ENCODE peak calls at places on chromosome 13, in eight cellular contexts. M, G, F, J, E, Y, S and U are unnamed samples.
A peak's percentile ranks its signal among the peaks of the same experiment; 100 is the strongest.

GRCh38 chr13:31200636-31200970 is 828 bp downstream of the B3GLCT start:
- DNase-seq in M (peak; percentile 7), G (peak; percentile 69), F (no peak), J (peak; percentile 36), E (peak; percentile 75), Y (peak; percentile 51), S (peak; percentile 66), U (peak; percentile 74)

GRCh38 chr13:101640797-101641400 is 188.4 kb downstream of the ITGBL1 start:
- DNase-seq in M (peak; percentile 34), G (no peak), F (no peak), J (peak; percentile 20), E (no peak), Y (no peak), S (no peak), U (no peak)

GRCh38 chr13:41520699-41521630 is 63.6 kb downstream of the RGCC start:
- DNase-seq in M (no peak), G (no peak), F (peak; percentile 20), J (no peak), E (no peak), Y (no peak), S (no peak), U (no peak)

GRCh38 chr13:101390461-101390860 is 25.8 kb downstream of the NALCN start:
- DNase-seq in M (no peak), G (no peak), F (no peak), J (no peak), E (no peak), Y (no peak), S (no peak), U (no peak)

GRCh38 chr13:22369840-22370239 is 699.0 kb downstream of the FGF9 start:
- DNase-seq in M (no peak), G (no peak), F (no peak), J (no peak), E (no peak), Y (no peak), S (no peak), U (no peak)

GRCh38 chr13:66943530-66943929 is 286.6 kb downstream of the PCDH9 start:
- DNase-seq in M (no peak), G (no peak), F (no peak), J (no peak), E (no peak), Y (no peak), S (no peak), U (no peak)

GRCh38 chr13:29664591-29664990 is 69.1 kb upstream of the SLC7A1 start:
- DNase-seq in M (no peak), G (no peak), F (peak; percentile 64), J (no peak), E (no peak), Y (peak; percentile 51), S (no peak), U (no peak)

GRCh38 chr13:109998808-109999528 is 212.6 kb upstream of the IRS2 start:
- DNase-seq in M (peak; percentile 86), G (no peak), F (no peak), J (peak; percentile 89), E (no peak), Y (no peak), S (no peak), U (no peak)

GRCh38 chr13:51564252-51564651 is 20.0 kb upstream of the WDFY2 start:
- DNase-seq in M (no peak), G (no peak), F (no peak), J (no peak), E (no peak), Y (no peak), S (no peak), U (no peak)

GRCh38 chr13:51560336-51560735 is 23.9 kb upstream of the WDFY2 start:
- DNase-seq in M (no peak), G (no peak), F (peak; percentile 36), J (no peak), E (no peak), Y (peak; percentile 48), S (no peak), U (no peak)

GRCh38 chr13:51559916-51560315 is 24.3 kb upstream of the WDFY2 start:
- DNase-seq in M (no peak), G (no peak), F (peak; percentile 39), J (no peak), E (no peak), Y (peak; percentile 76), S (no peak), U (no peak)

GRCh38 chr13:51564671-51565070 is 19.6 kb upstream of the WDFY2 start:
- DNase-seq in M (no peak), G (no peak), F (peak; percentile 20), J (no peak), E (no peak), Y (no peak), S (no peak), U (no peak)

GRCh38 chr13:51562011-51562671 is 22.1 kb upstream of the WDFY2 start:
- DNase-seq in M (no peak), G (peak; percentile 37), F (peak; percentile 39), J (no peak), E (no peak), Y (no peak), S (no peak), U (no peak)
- H3K4me3 ChIP-seq in M (no peak overlapping the region), G (no peak overlapping the region), F (no peak overlapping the region), J (no peak overlapping the region), E (no peak overlapping the region), Y (no peak overlapping the region), S (no peak overlapping the region), U (no peak overlapping the region)

GRCh38 chr13:20719783-20720182 is 16.3 kb downstream of the IL17D start:
- DNase-seq in M (no peak), G (no peak), F (no peak), J (no peak), E (no peak), Y (no peak), S (no peak), U (no peak)

GRCh38 chr13:20721454-20722357 is 18.2 kb downstream of the IL17D start:
- DNase-seq in M (peak; percentile 72), G (peak; percentile 70), F (no peak), J (no peak), E (peak; percentile 78), Y (no peak), S (peak; percentile 60), U (peak; percentile 60)

GRCh38 chr13:20720499-20720898 is 17.0 kb downstream of the IL17D start:
- DNase-seq in M (no peak), G (no peak), F (no peak), J (no peak), E (no peak), Y (no peak), S (no peak), U (no peak)

GRCh38 chr13:20718958-20719566 is 15.6 kb downstream of the IL17D start:
- DNase-seq in M (no peak), G (no peak), F (no peak), J (no peak), E (no peak), Y (no peak), S (no peak), U (no peak)

DNA sequence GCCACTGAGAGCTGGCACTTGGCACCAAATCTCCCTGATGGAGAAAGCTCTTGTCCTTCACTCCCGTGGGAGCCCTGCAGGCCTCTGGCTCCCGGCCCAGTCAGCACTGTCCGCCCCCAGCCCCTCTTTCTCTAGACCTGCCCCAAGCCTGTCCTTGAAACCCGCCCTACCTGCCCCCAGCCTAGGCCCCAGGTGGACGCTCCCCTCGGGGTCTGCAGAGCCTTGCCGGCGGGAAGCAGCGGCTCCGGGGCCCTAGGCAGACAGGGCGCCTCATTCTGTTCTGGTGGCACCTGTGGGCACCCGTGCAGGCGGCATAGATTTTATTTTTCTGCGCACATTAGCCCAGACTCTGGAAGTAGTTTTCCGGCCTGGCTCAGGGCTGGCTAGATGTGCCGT is 17.6 kb downstream of the IL17D start:
- DNase-seq in M (no peak), G (no peak), F (no peak), J (no peak), E (no peak), Y (no peak), S (no peak), U (no peak)
- H3K4me3 ChIP-seq in M (peak overlapping the region; percentile 45), G (no peak overlapping the region), F (no peak overlapping the region), J (no peak overlapping the region), E (no peak overlapping the region), Y (no peak overlapping the region), S (no peak overlapping the region), U (peak overlapping the region; percentile 48)

DNA sequence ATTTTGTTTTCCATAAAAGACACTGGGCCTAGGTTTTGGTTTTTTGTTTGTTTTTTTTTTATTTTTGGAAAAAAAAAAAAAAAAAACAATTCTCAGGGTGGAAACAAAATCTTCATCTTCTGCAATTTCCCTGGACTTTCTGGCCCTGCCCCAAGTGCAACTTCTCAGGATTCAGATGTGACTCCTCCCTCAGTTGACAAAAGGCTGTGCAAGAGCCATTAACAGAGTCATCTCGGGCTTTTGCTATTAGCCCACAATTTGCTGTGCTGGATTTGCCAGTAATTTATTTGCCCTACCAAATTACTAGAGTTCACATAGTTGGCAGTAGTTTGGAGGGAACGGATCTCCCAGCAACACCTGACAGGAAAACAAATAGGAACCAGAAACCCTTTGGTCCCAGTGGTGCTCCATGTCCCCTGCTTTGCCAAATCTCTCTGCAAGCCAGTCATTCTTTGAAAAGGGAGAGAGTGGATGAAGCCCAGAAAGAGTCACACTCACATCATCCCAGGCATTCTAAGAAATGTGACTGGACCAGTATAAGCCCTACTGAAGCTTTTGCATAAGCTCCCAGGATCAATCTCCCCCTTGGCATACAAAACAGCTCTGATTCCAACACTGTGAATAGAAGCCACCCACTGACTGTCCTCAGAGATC is 350.1 kb upstream of the NBEA start:
- DNase-seq in M (no peak), G (no peak), F (no peak), J (no peak), E (peak; percentile 29), Y (no peak), S (no peak), U (peak; percentile 51)
- H3K4me3 ChIP-seq in M (no peak overlapping the region), G (no peak overlapping the region), F (no peak overlapping the region), J (no peak overlapping the region), E (no peak overlapping the region), Y (no peak overlapping the region), S (no peak overlapping the region), U (no peak overlapping the region)

GRCh38 chr13:23673354-23673753 is 103.1 kb downstream of the TNFRSF19 start:
- DNase-seq in M (peak; percentile 93), G (no peak), F (no peak), J (no peak), E (no peak), Y (no peak), S (no peak), U (no peak)

GRCh38 chr13:23670793-23671192 is 100.6 kb downstream of the TNFRSF19 start:
- DNase-seq in M (no peak), G (no peak), F (no peak), J (no peak), E (no peak), Y (no peak), S (no peak), U (no peak)

GRCh38 chr13:23671367-23671766 is 101.2 kb downstream of the TNFRSF19 start:
- DNase-seq in M (no peak), G (no peak), F (no peak), J (no peak), E (no peak), Y (no peak), S (no peak), U (no peak)

GRCh38 chr13:23672616-23673015 is 102.4 kb downstream of the TNFRSF19 start:
- DNase-seq in M (no peak), G (no peak), F (no peak), J (no peak), E (peak; percentile 82), Y (no peak), S (no peak), U (no peak)

DNA sequence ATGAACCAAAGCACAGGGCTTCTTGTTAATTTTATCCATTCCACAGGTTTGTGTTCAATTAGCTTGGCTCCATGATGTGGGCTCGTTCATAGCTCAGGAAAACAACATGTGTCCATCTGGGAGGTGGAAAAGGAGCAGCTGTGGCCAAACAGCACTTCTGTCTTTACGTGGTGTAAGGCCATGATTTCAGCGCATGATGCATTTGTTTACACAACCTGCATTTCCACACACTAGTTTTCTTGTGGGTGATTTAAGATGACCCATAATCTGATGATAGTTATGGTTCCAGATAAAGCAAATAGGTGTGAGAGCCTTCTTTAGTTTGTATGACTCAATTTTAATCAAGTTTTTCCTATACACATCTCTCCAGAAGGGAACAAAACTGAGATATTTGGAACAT is 101.7 kb downstream of the TNFRSF19 start:
- DNase-seq in M (peak; percentile 30), G (no peak), F (no peak), J (no peak), E (no peak), Y (no peak), S (no peak), U (no peak)
- H3K4me3 ChIP-seq in M (no peak overlapping the region), G (no peak overlapping the region), F (no peak overlapping the region), J (no peak overlapping the region), E (no peak overlapping the region), Y (no peak overlapping the region), S (no peak overlapping the region), U (no peak overlapping the region)